ENCODE peak calls at places on chromosome 13, in seven cellular contexts. H is choroid plexus epithelial cell, O is mesothelial cell of epicardium, C is PC-3, T is body of pancreas, N is mammary epithelial cell, P is heart right ventricle. Y is an unnamed sample.

GRCh38 chr13:114200673-114201005 is 21.6 kb downstream of the CFAP97D2 start:
- DNase-seq in T (no peak), N (no peak), P (no peak), C (no peak), O (no peak), H (peak), Y (no peak)

GRCh38 chr13:103431880-103432279 is 365.7 kb upstream of the SLC10A2 start:
- DNase-seq in O (no peak), C (no peak), H (no peak), T (no peak), N (no peak), P (no peak), Y (no peak)

GRCh38 chr13:47188802-47189201 is 291.9 kb upstream of the HTR2A start:
- DNase-seq in C (peak), N (peak), H (no peak), T (no peak), P (no peak), O (no peak), Y (no peak)

GRCh38 chr13:95603887-95604533 is 40.5 kb downstream of the DZIP1 start:
- DNase-seq in T (peak), O (no peak), N (peak), C (peak), P (no peak), H (peak), Y (no peak)

GRCh38 chr13:41700790-41701310 is 243.5 kb downstream of the RGCC start:
- DNase-seq in O (no peak), T (peak), H (peak), C (peak), N (peak), P (peak), Y (no peak)

GRCh38 chr13:101916108-101916757 is 463.8 kb downstream of the ITGBL1 start:
- DNase-seq in O (no peak), C (no peak), P (no peak), H (peak), T (peak), N (peak), Y (no peak)

GRCh38 chr13:46905249-46905648 is 8.4 kb upstream of the HTR2A start:
- DNase-seq in P (no peak), T (no peak), H (peak), C (peak), N (peak), O (no peak), Y (no peak)

GRCh38 chr13:26022538-26023292 is 29.1 kb downstream of the SHISA2 start:
- DNase-seq in O (no peak), P (peak), H (peak), N (peak), T (peak), C (peak), Y (no peak)

GRCh38 chr13:74136089-74136658 is 2.0 kb upstream of the KLF12 start:
- DNase-seq in H (peak), T (peak), N (peak), O (no peak), C (peak), P (peak), Y (peak)

GRCh38 chr13:29532136-29532535 is 63.4 kb downstream of the SLC7A1 start:
- DNase-seq in O (no peak), H (no peak), T (no peak), P (no peak), N (no peak), C (no peak), Y (no peak)

GRCh38 chr13:114047358-114047881 is 73.5 kb upstream of the C13orf46 start:
- DNase-seq in P (no peak), H (peak), T (no peak), C (no peak), O (no peak), N (no peak), Y (no peak)

GRCh38 chr13:73465629-73465974 is 406.8 kb downstream of the KLF5 start:
- DNase-seq in P (no peak), T (no peak), N (peak), H (no peak), O (no peak), C (peak), Y (no peak)

GRCh38 chr13:97809576-97809975 is 143.9 kb upstream of the IPO5 start:
- DNase-seq in N (peak), H (peak), T (no peak), O (no peak), P (no peak), C (peak), Y (no peak)

GRCh38 chr13:97810152-97810551 is 143.3 kb upstream of the IPO5 start:
- DNase-seq in O (no peak), N (no peak), C (peak), H (peak), T (no peak), P (no peak), Y (no peak)
- TF ChIP-seq CTCF in O (peak), N (peak), C (peak), H (peak), T (peak), P (peak), Y (no peak)

GRCh38 chr13:110272651-110273050 is 34.3 kb downstream of the COL4A1 start:
- DNase-seq in T (no peak), O (no peak), P (no peak), N (no peak), C (no peak), H (no peak), Y (no peak)
- TF ChIP-seq CTCF in T (no peak), O (no peak), P (no peak), N (no peak), C (no peak), H (no peak), Y (no peak)

GRCh38 chr13:40261947-40262346 is 404.5 kb downstream of the FOXO1 start:
- DNase-seq in P (no peak), T (no peak), C (no peak), H (no peak), O (no peak), N (no peak), Y (no peak)
- TF ChIP-seq CTCF in P (no peak), T (no peak), C (no peak), H (no peak), O (no peak), N (no peak), Y (no peak)

DNA sequence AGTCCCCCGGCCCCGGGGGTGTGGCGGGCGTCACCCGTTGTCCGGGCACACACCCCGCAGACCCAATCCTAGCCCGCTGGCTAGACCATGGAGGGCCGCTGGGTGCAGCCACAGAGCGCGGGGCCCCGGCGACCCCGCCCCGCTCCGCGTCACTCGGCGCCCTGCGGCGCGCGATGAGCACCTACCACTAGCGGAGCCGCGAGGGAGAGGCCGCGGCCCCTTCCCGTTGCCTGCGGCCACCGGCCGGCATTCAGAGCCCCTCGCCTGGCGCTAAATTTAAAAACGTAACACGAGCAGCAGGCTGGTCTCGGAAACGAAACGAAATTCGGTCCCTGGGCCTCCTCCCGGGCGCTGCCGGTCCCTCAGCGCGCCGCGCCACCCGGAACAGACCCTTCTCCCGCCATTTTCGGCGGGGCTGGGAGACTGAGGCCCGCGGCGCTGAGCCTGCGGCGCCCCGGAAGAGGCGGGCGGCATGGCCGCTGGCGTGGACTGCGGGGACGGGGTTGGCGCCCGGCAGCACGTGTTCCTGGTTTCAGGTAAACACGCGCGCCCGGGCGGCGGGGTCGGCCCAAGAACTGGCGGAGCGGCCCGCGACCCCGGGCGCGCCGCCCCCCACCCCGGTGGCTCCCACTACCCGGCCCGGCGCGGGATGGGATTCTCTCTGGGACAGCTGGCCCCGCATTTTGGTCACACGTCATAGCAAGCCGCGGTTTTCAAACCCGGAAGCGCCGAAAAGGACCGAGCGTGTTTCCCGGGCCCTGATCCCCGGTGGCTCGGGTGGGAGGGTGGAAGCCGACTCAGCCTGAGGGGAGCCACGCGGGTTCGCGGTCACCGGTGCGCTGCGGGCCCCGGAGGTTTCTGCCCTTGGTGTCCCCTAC is at the start of gene RNASEH2B:
- DNase-seq in P (peak), H (peak), O (peak), C (peak), N (peak), T (peak), Y (peak)
- TF ChIP-seq CTCF in P (no peak), H (no peak), O (no peak), C (no peak), N (no peak), T (no peak), Y (no peak)

DNA sequence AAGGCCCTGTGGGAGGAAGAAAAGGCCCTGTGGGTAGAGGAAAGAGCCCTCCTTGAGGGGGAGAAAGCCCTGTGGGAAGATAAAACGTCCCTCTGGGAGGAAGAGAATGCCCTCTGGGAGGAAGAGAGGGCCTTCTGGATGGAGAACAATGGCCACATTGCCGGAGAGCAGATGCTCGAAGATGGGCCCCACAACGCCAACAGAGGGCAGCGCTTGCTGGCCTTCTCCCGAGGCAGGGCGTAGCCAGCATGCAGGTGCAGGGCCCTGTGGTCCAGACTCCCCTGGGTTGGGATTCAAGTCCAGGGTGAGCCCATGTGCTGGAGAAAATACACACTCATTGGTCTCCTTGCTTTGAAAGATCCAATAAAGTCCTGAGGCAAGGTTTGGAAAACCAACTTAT is 4.1 kb downstream of the CCDC70 start:
- DNase-seq in O (no peak), P (no peak), T (no peak), N (no peak), H (no peak), C (no peak), Y (no peak)
- TF ChIP-seq CTCF in O (no peak), P (no peak), T (no peak), N (no peak), H (no peak), C (no peak), Y (no peak)

DNA sequence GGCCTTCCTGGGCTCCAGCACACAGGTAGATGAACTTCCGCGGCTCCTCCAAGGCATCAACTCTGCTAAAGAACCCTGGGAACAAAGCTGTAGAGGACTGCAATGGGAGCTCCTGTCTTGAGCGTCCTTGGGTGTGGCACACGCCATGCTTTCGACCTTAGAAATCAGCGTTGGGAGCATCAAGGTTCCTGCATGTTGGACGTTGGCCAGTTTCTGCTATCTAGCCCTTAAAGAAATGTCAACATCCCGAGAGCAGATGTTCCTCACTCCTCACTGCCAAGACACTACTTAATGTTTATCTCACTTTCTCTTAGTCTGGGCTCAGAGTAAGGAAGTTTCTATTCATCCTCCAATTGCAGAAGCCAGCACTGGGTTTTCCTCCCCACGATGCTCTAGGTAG is 70.6 kb upstream of the MEDAG start:
- DNase-seq in T (no peak), N (no peak), H (peak), O (no peak), C (no peak), P (no peak), Y (no peak)
- TF ChIP-seq CTCF in T (no peak), N (no peak), H (no peak), O (no peak), C (no peak), P (no peak), Y (no peak)

GRCh38 chr13:106535552-106536243 is at the start of gene EFNB2:
- DNase-seq in H (peak), C (peak), T (peak), O (peak), P (peak), N (peak), Y (peak)
- TF ChIP-seq CTCF in H (no peak), C (no peak), T (peak), O (no peak), P (no peak), N (no peak), Y (no peak)